ENCODE peak calls at places on chromosome 20, in eight cellular contexts. M is heart right ventricle, O is right cardiac atrium, N is suprapubic skin, Z is SJSA1, S is lower lobe of right lung, I is Peyer's patch, U is RWPE2. L is an unnamed sample. For H3K4me1, the result is how much of the 10 kb centered on the place peaks cover.

GRCh38 chr20:4956200-4956810 is 45.0 kb downstream of the SLC23A2 start:
- DNase-seq in U (no peak), M (no peak), Z (peak), O (no peak), N (no peak), S (no peak), I (no peak), L (no peak)

GRCh38 chr20:38164624-38165088 is 414 bp downstream of the TGM2 start:
- DNase-seq in S (no peak), U (peak), M (no peak), O (peak), N (no peak), I (no peak), Z (no peak), L (no peak)

GRCh38 chr20:23687986-23688385 is 852 bp downstream of the CST4 start:
- DNase-seq in Z (no peak), U (no peak), N (no peak), I (no peak), O (no peak), S (no peak), M (no peak), L (no peak)

GRCh38 chr20:24993337-24994185 is 1.0 kb upstream of the APMAP start:
- DNase-seq in O (no peak), Z (peak), I (no peak), M (no peak), S (no peak), U (no peak), N (peak), L (no peak)

GRCh38 chr20:23228912-23229311 is 121.7 kb upstream of the NXT1 start:
- DNase-seq in I (no peak), U (no peak), S (no peak), Z (peak), O (no peak), N (no peak), M (no peak), L (no peak)

GRCh38 chr20:8812818-8813217 is 256.1 kb upstream of the PLCB4 start:
- DNase-seq in Z (no peak), U (no peak), S (peak), M (peak), O (no peak), N (no peak), I (no peak), L (no peak)

GRCh38 chr20:56245761-56246160 is 2.8 kb upstream of the MC3R start:
- DNase-seq in Z (no peak), M (no peak), N (no peak), I (no peak), U (no peak), S (no peak), O (no peak), L (no peak)

GRCh38 chr20:50368386-50368785 is 141.8 kb upstream of the PTPN1 start:
- DNase-seq in S (no peak), U (no peak), Z (no peak), N (no peak), M (no peak), O (no peak), I (no peak), L (no peak)

GRCh38 chr20:10609276-10609675 is 64.5 kb downstream of the JAG1 start:
- DNase-seq in N (no peak), O (peak), M (no peak), I (no peak), Z (no peak), S (no peak), U (no peak), L (no peak)

GRCh38 chr20:38671186-38671585 is 53.1 kb upstream of the SLC32A1 start:
- DNase-seq in S (no peak), M (no peak), Z (no peak), N (no peak), I (no peak), U (peak), O (no peak), L (no peak)

GRCh38 chr20:41094656-41095055 is 42.7 kb upstream of the PLCG1 start:
- DNase-seq in Z (no peak), N (no peak), S (no peak), I (no peak), O (no peak), U (no peak), M (no peak), L (no peak)

GRCh38 chr20:2799688-2800589 is 488 bp downstream of the CPXM1 start:
- DNase-seq in N (no peak), U (no peak), O (peak), Z (no peak), I (no peak), M (no peak), S (no peak), L (no peak)

GRCh38 chr20:47960277-47960676 is 175.0 kb upstream of the SULF2 start:
- DNase-seq in Z (no peak), S (no peak), I (no peak), O (no peak), U (no peak), N (no peak), M (no peak), L (no peak)

GRCh38 chr20:23673209-23673608 is 15.6 kb downstream of the CST4 start:
- DNase-seq in O (no peak), M (no peak), U (no peak), Z (no peak), N (no peak), S (no peak), I (no peak), L (no peak)

GRCh38 chr20:42577193-42577592 is 612.5 kb downstream of the PTPRT start:
- DNase-seq in Z (no peak), S (no peak), M (no peak), I (no peak), N (no peak), O (no peak), U (no peak), L (no peak)

GRCh38 chr20:42567409-42567808 is 622.3 kb downstream of the PTPRT start:
- DNase-seq in N (no peak), M (no peak), I (no peak), Z (no peak), O (no peak), U (no peak), S (no peak), L (no peak)

DNA sequence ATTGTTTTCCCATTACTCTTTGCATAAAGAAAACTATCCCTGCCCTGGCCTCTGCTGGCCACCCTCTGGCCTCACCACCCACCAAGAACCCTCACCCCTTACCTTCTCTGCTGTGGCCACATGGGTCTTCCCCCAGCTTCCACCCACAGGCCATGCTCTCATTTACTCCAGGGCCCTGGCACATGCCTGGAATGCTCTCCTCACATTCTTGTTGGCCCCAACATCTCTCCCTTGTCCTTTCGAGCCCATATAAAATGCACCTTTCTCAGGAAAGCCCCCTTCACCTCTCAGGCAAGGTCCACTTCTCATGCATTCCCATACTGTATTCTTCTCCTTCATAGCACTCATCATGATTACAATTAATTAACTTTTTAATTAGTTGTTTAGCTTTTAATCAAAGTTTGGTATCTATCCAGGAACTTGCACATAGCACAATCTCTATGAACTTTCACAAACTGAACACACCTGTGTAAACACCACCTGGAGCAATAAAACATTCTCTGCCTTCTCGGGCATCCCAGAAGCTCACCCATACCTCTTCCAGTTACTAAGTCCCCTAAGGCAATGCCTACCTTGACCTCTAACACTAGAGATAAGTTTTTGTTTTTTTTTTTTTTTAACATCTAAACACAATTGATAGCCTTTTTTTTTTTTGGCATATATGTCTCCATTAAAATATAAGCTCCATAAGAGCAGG is 617.2 kb downstream of the PTPRT start:
- DNase-seq in S (no peak), M (no peak), O (no peak), U (no peak), N (no peak), Z (no peak), I (no peak), L (no peak)
- H3K27ac ChIP-seq in S (no peak), M (no peak), O (no peak), U (no peak), N (no peak), Z (no peak), I (no peak), L (no peak)

GRCh38 chr20:60270341-60270740 is 312.1 kb downstream of the CDH26 start:
- DNase-seq in Z (no peak), S (no peak), I (no peak), O (no peak), M (no peak), N (no peak), U (no peak), L (no peak)

GRCh38 chr20:60268502-60268901 is 310.3 kb downstream of the CDH26 start:
- DNase-seq in M (no peak), I (no peak), O (peak), Z (no peak), N (no peak), U (no peak), S (no peak), L (no peak)

GRCh38 chr20:60272790-60273189 is 314.6 kb downstream of the CDH26 start:
- DNase-seq in N (no peak), S (no peak), M (no peak), O (no peak), Z (no peak), I (no peak), U (no peak), L (peak)

GRCh38 chr20:60269571-60270162 is 311.4 kb downstream of the CDH26 start:
- DNase-seq in Z (no peak), I (no peak), U (no peak), N (no peak), S (no peak), M (no peak), O (no peak), L (no peak)

DNA sequence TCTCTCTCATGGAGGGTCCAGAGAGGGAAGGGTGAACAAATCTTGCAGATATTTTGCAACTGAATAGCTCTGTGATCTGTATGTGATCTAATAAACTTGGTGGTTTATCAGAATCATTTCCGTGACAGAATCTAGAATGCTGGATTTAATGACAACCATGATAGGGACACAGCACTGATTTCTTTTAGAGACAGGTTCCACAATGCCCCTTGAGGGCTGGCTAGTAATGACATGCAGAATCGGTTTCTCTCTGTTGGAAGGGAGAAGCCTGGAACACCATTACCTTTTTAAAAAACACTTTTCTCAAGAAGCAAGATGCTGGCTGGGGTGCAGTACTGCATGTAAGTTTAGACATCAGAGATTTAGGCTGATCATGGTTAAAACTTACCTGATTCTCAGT is 313.4 kb downstream of the CDH26 start:
- DNase-seq in U (no peak), O (no peak), M (no peak), Z (no peak), N (no peak), I (no peak), S (no peak), L (peak)
- H3K4me1 ChIP-seq in U (under half), O (under half), M (under half), Z (under half), N (under half), I (under half), S (under half), L (half or more)

DNA sequence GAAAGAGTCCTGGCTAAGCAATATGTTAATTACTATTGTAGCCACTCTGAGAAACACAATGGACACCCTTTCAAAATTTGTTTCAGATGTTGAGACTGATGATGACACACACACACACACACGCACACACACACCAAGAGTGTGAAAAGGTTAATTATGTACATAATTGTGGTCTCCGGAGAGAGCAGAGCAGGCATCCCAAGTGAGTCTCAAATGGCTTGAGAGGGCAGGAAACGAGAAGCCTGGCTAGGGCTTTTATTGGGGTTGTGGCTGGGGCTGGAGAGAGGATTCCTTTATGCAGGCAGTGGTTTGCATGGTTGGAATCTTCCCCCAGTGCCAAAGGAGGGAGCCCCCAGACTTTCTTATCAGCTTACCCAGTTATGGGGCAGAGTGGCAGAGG is 38.2 kb upstream of the NKX2-4 start:
- DNase-seq in M (no peak), O (no peak), I (no peak), N (no peak), U (no peak), Z (no peak), S (no peak), L (no peak)
- H3K27ac ChIP-seq in M (no peak), O (no peak), I (no peak), N (no peak), U (peak), Z (peak), S (no peak), L (no peak)

DNA sequence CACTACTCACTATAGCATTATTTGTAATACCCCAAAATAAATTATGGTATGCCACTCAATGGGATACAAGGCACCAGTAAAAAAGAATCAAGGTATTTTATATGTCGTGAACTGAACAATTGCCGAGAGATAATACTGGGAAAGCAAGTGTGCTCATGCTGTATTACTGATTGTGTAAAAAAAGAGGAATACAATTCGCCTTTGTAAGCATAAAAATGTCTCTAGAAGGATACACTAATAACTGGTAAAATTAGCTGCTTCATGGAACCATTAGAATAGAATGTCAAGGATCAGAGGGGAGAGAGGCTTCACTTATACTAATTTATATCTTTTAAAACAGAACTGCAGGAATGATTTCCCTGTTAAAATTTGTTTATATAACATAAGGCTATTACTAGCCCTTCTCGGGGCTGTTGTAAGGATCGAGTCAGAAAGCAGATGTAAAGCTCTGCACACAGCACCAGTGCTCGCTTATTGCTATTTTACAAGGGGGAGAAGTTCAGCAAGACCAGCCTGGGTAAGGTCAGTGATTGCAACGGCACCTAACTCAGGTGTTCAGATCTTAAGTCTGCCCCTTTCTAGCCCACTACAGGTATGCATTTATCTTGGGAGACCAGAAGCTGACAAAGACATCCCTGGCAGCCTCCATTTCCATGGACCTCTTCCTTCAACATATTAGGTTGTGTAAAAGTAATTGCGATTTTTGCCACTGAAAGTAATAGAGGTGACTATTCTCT is 61.6 kb downstream of the MYH7B start:
- DNase-seq in I (no peak), N (no peak), O (no peak), S (no peak), Z (no peak), M (no peak), U (no peak), L (no peak)
- H3K4me1 ChIP-seq in I (under half), N (under half), O (under half), S (under half), Z (under half), M (under half), U (under half), L (under half)

DNA sequence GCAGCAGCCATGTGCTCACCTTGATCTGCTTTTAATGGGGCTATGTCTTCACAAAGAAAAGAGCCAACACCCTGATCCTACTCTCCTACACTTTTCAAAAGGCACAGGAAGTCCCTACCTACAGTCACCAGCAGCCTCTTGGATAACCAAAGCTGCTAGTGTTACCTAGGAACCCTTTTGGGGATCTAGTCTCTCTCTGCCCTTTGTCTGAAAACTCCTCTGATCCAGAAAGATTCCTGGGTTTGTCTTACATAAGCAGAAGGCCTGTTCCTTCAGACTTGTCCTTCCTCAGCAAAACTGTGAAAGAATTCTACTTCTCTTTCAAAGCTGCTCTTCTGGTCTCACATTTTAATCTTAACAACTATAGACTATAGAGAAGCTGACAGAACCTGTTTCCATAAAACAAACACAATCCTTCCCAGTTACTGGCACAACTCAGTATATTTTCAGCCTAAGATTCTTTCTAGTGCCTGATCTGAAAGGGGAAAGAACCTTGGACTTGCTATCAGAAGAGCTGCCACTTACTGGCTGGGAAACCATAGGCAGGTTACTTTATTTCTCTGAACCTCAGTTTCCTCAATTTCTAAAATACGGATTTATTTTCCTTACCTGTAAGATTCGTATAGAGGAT is 2.9 kb downstream of the PLAGL2 start:
- DNase-seq in S (no peak), Z (no peak), U (no peak), M (no peak), O (no peak), I (no peak), N (no peak), L (no peak)
- H3K27ac ChIP-seq in S (peak), Z (no peak), U (peak), M (peak), O (peak), I (peak), N (peak), L (no peak)

GRCh38 chr20:31680286-31681127 is 42.2 kb downstream of the BCL2L1 start:
- DNase-seq in M (no peak), S (no peak), O (no peak), Z (no peak), I (no peak), N (no peak), U (no peak), L (peak)

GRCh38 chr20:31682927-31683326 is 39.7 kb downstream of the BCL2L1 start:
- DNase-seq in U (no peak), O (no peak), N (no peak), Z (no peak), S (no peak), I (no peak), M (no peak), L (peak)

GRCh38 chr20:31682352-31682751 is 40.3 kb downstream of the BCL2L1 start:
- DNase-seq in U (no peak), N (no peak), S (no peak), O (no peak), Z (no peak), I (no peak), M (no peak), L (no peak)

GRCh38 chr20:31681128-31681727 is 41.4 kb downstream of the BCL2L1 start:
- DNase-seq in O (no peak), S (no peak), Z (no peak), M (no peak), I (no peak), U (no peak), N (no peak), L (no peak)

DNA sequence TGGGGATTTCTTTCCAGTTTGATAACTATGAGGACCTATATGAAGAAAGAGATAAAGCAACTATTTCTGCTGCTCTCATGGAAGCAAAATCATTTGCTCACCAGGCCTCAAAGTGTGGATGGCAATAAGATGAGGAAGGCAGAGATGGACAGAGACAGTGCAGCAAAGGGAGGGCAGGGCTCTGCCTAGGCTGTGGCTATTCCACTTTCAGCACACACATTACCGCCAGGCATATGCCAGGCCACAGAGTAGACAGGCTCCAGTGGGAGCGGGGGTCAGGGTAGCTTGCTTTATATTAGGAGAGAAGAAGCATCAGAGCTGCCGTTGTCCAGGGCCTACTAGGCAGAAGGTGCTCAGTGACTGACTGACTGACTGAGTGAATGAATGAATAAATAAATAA is 40.9 kb downstream of the BCL2L1 start:
- DNase-seq in Z (no peak), M (no peak), U (no peak), I (no peak), O (no peak), N (no peak), S (no peak), L (peak)
- H3K4me1 ChIP-seq in Z (under half), M (half or more), U (under half), I (under half), O (under half), N (half or more), S (half or more), L (half or more)

GRCh38 chr20:6665621-6666345 is 101.7 kb upstream of the BMP2 start:
- DNase-seq in I (no peak), N (no peak), O (no peak), S (no peak), Z (peak), M (no peak), U (no peak), L (no peak)
- H3K27ac ChIP-seq in I (no peak), N (no peak), O (no peak), S (no peak), Z (peak), M (no peak), U (no peak), L (no peak)

DNA sequence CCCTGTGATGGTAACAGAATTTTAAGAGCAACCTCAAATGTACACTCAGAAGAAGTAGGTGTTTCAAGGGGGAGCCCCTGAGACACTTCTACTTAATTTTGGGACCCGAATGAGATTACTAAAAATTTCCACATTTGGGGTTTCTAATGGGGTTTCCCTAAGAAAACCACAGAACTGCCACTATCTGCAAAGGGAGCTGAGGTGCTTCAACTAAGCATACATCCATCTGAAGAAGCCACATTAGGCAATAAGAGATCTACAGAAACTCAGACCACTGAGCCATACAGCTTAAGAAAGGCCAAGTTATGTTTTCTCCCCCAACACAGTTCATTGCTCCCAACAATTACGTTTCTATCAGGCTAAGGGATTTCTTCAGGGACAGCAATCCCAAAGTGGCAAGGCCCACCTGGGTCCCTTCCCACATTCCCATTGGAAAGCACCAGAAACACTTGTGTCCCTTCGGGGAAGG is 5.2 kb downstream of the BCL2L1 start:
- DNase-seq in O (no peak), U (no peak), Z (no peak), M (no peak), S (no peak), I (no peak), N (no peak), L (no peak)
- H3K4me1 ChIP-seq in O (under half), U (half or more), Z (half or more), M (half or more), S (half or more), I (under half), N (half or more), L (half or more)

L was measured in DND-41.